ENCODE peak calls at places on chromosome 18, in ten cellular contexts. S is IMR-90; U is left ventricle myocardium inferior; W is stomach; O is CD4-positive, CD25-positive, alpha-beta regulatory T cell; B is esophagus squamous epithelium; K is lung; Y is heart right ventricle; Q is PC-9; J is gastrocnemius medialis. Z is an unnamed sample. For H3K27me3, the result is how much of the 10 kb centered on the place peaks cover.

GRCh38 chr18:33960393-33960792 is 264.3 kb downstream of the NOL4 start:
- DNase-seq in W (no peak), K (no peak), U (no peak), O (no peak), S (no peak), Q (no peak), Y (no peak), B (no peak), J (no peak), Z (no peak)

GRCh38 chr18:27363918-27364317 is 178.8 kb upstream of the CHST9 start:
- DNase-seq in B (no peak), O (no peak), U (no peak), K (no peak), Q (no peak), W (no peak), J (no peak), S (no peak), Y (no peak), Z (no peak)

GRCh38 chr18:77147418-77147852 is 14.9 kb upstream of the MBP start:
- DNase-seq in S (peak), O (no peak), B (no peak), Y (no peak), W (no peak), J (no peak), K (no peak), U (no peak), Q (no peak), Z (no peak)

GRCh38 chr18:12837747-12838146 is 46.3 kb downstream of the PTPN2 start:
- DNase-seq in W (no peak), Q (no peak), B (no peak), O (no peak), Y (no peak), K (no peak), J (no peak), S (peak), U (no peak), Z (no peak)

GRCh38 chr18:67379991-67380390 is 136.5 kb downstream of the DSEL start:
- DNase-seq in J (no peak), S (peak), B (no peak), W (no peak), Q (no peak), K (no peak), U (no peak), O (no peak), Y (no peak), Z (no peak)

GRCh38 chr18:51666717-51667320 is 469.3 kb upstream of the MEX3C start:
- DNase-seq in Q (no peak), Y (peak), W (peak), K (no peak), J (no peak), U (peak), O (no peak), S (no peak), B (no peak), Z (no peak)

GRCh38 chr18:4024702-4025101 is 430.4 kb downstream of the DLGAP1 start:
- DNase-seq in Q (no peak), J (no peak), Y (no peak), B (no peak), K (no peak), U (no peak), O (no peak), S (no peak), W (no peak), Z (no peak)

GRCh38 chr18:68757121-68757520 is 40.8 kb upstream of the CCDC102B start:
- DNase-seq in J (no peak), W (no peak), Y (no peak), B (no peak), S (peak), K (no peak), U (no peak), Q (no peak), O (no peak), Z (no peak)

GRCh38 chr18:55007582-55007981 is 48.3 kb upstream of the CCDC68 start:
- DNase-seq in O (no peak), J (no peak), B (no peak), W (no peak), S (peak), U (no peak), Y (no peak), K (no peak), Q (no peak), Z (no peak)

GRCh38 chr18:57542126-57542525 is 44.4 kb downstream of the FECH start:
- DNase-seq in Q (no peak), O (no peak), W (no peak), K (no peak), Y (no peak), U (no peak), S (peak), J (no peak), B (no peak), Z (no peak)

GRCh38 chr18:45335644-45336043 is 279.6 kb upstream of the SLC14A2 start:
- DNase-seq in Y (no peak), O (no peak), J (no peak), S (no peak), B (no peak), Q (peak), U (no peak), W (no peak), K (no peak), Z (no peak)

GRCh38 chr18:26307161-26307773 is 81.0 kb downstream of the TAF4B start:
- DNase-seq in Y (no peak), J (no peak), O (no peak), U (no peak), Q (peak), K (no peak), B (no peak), W (no peak), S (peak), Z (peak)

GRCh38 chr18:25561923-25562322 is 210.0 kb upstream of the ZNF521 start:
- DNase-seq in B (no peak), J (no peak), S (peak), Q (no peak), U (no peak), O (no peak), Y (no peak), W (no peak), K (no peak), Z (no peak)

GRCh38 chr18:2847341-2848144 is 737 bp downstream of the EMILIN2 start:
- DNase-seq in U (peak), W (no peak), S (no peak), K (no peak), Y (peak), J (no peak), O (no peak), Q (no peak), B (no peak), Z (no peak)

GRCh38 chr18:41226186-41226585 is 728.8 kb upstream of the PIK3C3 start:
- DNase-seq in K (no peak), S (peak), Y (no peak), O (no peak), W (no peak), J (no peak), U (no peak), B (no peak), Q (no peak), Z (no peak)
- H3K4me3 ChIP-seq in K (no peak), S (no peak), Y (no peak), O (no peak), W (no peak), J (no peak), U (no peak), B (no peak), Q (no peak), Z (no peak)

GRCh38 chr18:48994044-48994651 is 43.4 kb upstream of the SMAD7 start:
- DNase-seq in K (no peak), B (no peak), Q (no peak), Y (no peak), S (peak), O (no peak), W (no peak), J (no peak), U (no peak), Z (no peak)
- H3K27ac ChIP-seq in K (peak), B (peak), Q (no peak), Y (peak), S (peak), O (no peak), W (no peak), J (peak), U (peak), Z (no peak)

GRCh38 chr18:59377938-59378337 is 18.9 kb upstream of the LMAN1 start:
- DNase-seq in K (no peak), Q (no peak), Y (no peak), W (no peak), U (no peak), S (no peak), J (no peak), O (no peak), B (no peak), Z (no peak)
- H3K27me3 ChIP-seq in K (under half), Q (under half), Y (under half), W (under half), U (under half), S (under half), J (under half), O (under half), B (under half), Z (under half)

DNA sequence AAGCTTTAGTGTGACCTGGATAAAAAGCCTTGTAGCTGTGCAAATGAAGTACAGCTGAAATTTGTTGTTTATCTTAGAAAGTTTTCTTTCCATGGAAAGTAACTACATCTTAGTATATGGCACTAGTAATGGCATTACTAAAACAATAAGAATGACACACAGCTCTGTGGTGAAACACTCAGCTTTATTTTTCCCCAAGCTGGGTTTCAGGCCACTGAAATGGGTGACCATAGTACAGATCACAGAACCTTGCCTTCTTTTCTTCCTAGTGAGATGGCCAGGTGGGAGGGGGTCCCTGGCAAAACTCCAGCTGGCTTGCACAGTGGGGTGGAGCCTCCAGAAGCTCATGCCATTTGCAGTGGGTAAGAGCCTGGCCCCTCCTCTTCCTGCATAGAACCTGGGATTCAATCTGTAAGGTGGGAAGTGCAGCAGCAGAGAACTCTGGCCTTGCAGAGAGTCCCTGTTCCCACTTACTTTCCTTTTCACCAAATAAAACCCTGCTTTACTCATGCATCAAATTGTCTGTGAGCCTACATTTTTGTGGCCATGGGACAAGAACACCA is 17.6 kb upstream of the GRP start:
- DNase-seq in S (no peak), K (no peak), W (no peak), B (no peak), O (no peak), U (no peak), Q (no peak), Y (no peak), J (no peak), Z (no peak)
- H3K4me3 ChIP-seq in S (no peak), K (no peak), W (no peak), B (no peak), O (no peak), U (no peak), Q (no peak), Y (no peak), J (no peak), Z (no peak)

GRCh38 chr18:59502222-59502898 is 143.3 kb upstream of the LMAN1 start:
- DNase-seq in S (peak), B (no peak), W (no peak), Q (no peak), U (peak), O (no peak), J (no peak), Y (no peak), K (peak), Z (no peak)

GRCh38 chr18:59498687-59499086 is 139.6 kb upstream of the LMAN1 start:
- DNase-seq in O (no peak), J (no peak), Y (no peak), S (no peak), K (no peak), W (no peak), Q (no peak), B (no peak), U (no peak), Z (no peak)

GRCh38 chr18:59501876-59502221 is 142.8 kb upstream of the LMAN1 start:
- DNase-seq in Y (no peak), O (no peak), U (no peak), K (no peak), B (no peak), W (no peak), J (no peak), Q (no peak), S (no peak), Z (no peak)

GRCh38 chr18:59502899-59503245 is 143.8 kb upstream of the LMAN1 start:
- DNase-seq in Q (no peak), Y (no peak), K (no peak), B (no peak), W (no peak), J (no peak), U (no peak), S (no peak), O (no peak), Z (no peak)

GRCh38 chr18:59500765-59501164 is 141.7 kb upstream of the LMAN1 start:
- DNase-seq in K (no peak), W (no peak), U (no peak), S (peak), B (no peak), J (no peak), Y (no peak), O (no peak), Q (no peak), Z (no peak)
- H3K27ac ChIP-seq in K (no peak), W (no peak), U (no peak), S (no peak), B (no peak), J (no peak), Y (no peak), O (no peak), Q (no peak), Z (no peak)

GRCh38 chr18:46756172-46756558 is 688 bp downstream of the ST8SIA5 start:
- DNase-seq in U (no peak), K (no peak), O (no peak), W (no peak), B (no peak), S (no peak), Q (no peak), J (no peak), Y (no peak), Z (no peak)
- H3K27me3 ChIP-seq in U (half or more), K (under half), O (under half), W (half or more), B (under half), S (half or more), Q (under half), J (under half), Y (under half), Z (under half)

GRCh38 chr18:32730068-32730467 is 42.8 kb downstream of the KLHL14 start:
- DNase-seq in B (no peak), U (no peak), K (no peak), S (no peak), Q (no peak), J (no peak), Y (no peak), W (no peak), O (no peak), Z (no peak)
- H3K4me3 ChIP-seq in B (peak), U (peak), K (no peak), S (no peak), Q (peak), J (peak), Y (peak), W (peak), O (peak), Z (peak)

DNA sequence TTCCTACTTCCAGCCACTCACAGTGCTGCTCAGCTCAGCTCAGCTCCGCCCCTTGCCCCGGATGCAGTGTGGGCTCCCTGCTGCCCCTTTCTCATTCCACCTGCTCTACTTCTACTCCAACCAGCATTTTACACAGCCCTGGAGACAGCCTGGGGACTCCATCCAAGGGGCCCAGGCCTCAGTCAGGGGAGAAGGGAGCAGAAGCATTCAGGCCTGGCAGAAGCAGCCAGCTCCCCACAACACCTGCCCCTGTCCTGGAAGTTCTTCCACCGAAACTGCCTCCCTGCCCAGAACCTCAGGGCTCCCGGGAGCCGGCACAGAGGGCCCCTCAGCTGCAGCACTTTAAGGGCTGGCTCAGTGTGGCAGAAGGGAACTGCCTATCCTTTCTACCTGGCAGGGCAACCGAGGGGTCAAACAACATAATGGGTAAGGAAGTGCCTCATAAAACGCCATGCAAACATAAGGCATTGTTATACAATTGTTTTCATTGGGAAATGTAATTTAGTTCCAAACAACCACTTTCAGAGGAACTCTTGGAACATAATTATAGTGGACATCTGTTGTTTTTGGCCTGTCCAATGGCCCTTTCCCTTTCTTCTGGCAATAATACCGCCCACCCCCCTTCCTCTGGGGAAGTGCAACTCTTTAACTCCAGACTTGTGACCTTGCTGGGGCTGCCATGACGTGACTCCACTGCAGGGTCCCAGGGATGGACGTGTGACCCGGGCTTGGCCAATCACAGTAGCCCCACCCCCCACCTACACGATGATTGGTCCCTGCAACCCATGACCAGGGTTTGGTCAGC is 102.4 kb downstream of the LIPG start:
- DNase-seq in Y (peak), K (no peak), B (no peak), J (no peak), W (no peak), Q (no peak), O (no peak), U (peak), S (no peak), Z (no peak)
- H3K27ac ChIP-seq in Y (peak), K (no peak), B (peak), J (no peak), W (no peak), Q (no peak), O (no peak), U (peak), S (no peak), Z (no peak)